ENCODE peak calls at places on chromosomes 16 and 17, in eight cellular contexts. H is tibial artery, L is AG09309, W is A673, G is bronchial epithelial cell, P is colonic mucosa, X is GM12865, O is HCT116. R is an unnamed sample.

GRCh38 chr16:10088380-10088793 is 93.8 kb downstream of the GRIN2A start:
- DNase-seq in H (no peak), L (no peak), W (no peak), G (no peak), P (no peak), X (no peak), O (no peak), R (no peak)

GRCh38 chr16:70801611-70802010 is 653 bp upstream of the VAC14 start:
- DNase-seq in H (no peak), L (no peak), W (no peak), G (no peak), P (no peak), X (no peak), O (no peak), R (no peak)

GRCh38 chr16:72736074-72736473 is 311.9 kb downstream of the ZFHX3 start:
- DNase-seq in H (no peak), L (no peak), W (no peak), G (no peak), P (no peak), X (no peak), O (no peak), R (no peak)

GRCh38 chr16:73949574-73950348 is 346.9 kb upstream of the PSMD7 start:
- DNase-seq in H (no peak), L (peak; percentile 96), W (peak; percentile 65), G (peak; percentile 83), P (no peak), X (no peak), O (no peak), R (peak; percentile 75)

GRCh38 chr17:77382966-77383612 is 242.3 kb downstream of the SEC14L1 start:
- DNase-seq in H (no peak), L (no peak), W (no peak), G (peak; percentile 29), P (no peak), X (no peak), O (no peak), R (peak; percentile 81)

GRCh38 chr16:12267491-12267890 is 291.0 kb downstream of the SNX29 start:
- DNase-seq in H (no peak), L (no peak), W (no peak), G (no peak), P (no peak), X (no peak), O (no peak), R (no peak)

GRCh38 chr17:39236981-39237441 is 11.3 kb upstream of the STAC2 start:
- DNase-seq in H (peak; percentile 48), L (no peak), W (no peak), G (no peak), P (no peak), X (no peak), O (no peak), R (no peak)

GRCh38 chr17:58136669-58137279 is 11.4 kb upstream of the OR4D1 start:
- DNase-seq in H (no peak), L (no peak), W (peak; percentile 41), G (peak; percentile 26), P (no peak), X (no peak), O (peak; percentile 54), R (peak; percentile 34)

GRCh38 chr16:53922805-53923645 is 219.1 kb downstream of the FTO start:
- DNase-seq in H (no peak), L (no peak), W (peak; percentile 66), G (no peak), P (no peak), X (no peak), O (no peak), R (no peak)

GRCh38 chr16:1154291-1154886 is 1.5 kb downstream of the CACNA1H start:
- DNase-seq in H (peak; percentile 89), L (no peak), W (no peak), G (no peak), P (no peak), X (no peak), O (no peak), R (no peak)

GRCh38 chr16:56643833-56644232 is 5.4 kb downstream of the MT1A start:
- DNase-seq in H (no peak), L (no peak), W (no peak), G (no peak), P (no peak), X (no peak), O (no peak), R (no peak)

GRCh38 chr17:20226814-20227482 is 217.8 kb downstream of the SPECC1 start:
- DNase-seq in H (peak; percentile 91), L (peak; percentile 48), W (peak; percentile 84), G (peak; percentile 57), P (peak; percentile 78), X (peak; percentile 76), O (peak; percentile 34), R (peak; percentile 50)

GRCh38 chr16:72198021-72198420 is 26.1 kb upstream of the PMFBP1 start:
- DNase-seq in H (no peak), L (peak; percentile 76), W (peak; percentile 38), G (no peak), P (no peak), X (no peak), O (no peak), R (peak; percentile 96)

GRCh38 chr17:71764507-71764906 is 356.3 kb upstream of the SOX9 start:
- DNase-seq in H (no peak), L (no peak), W (peak; percentile 19), G (no peak), P (peak; percentile 30), X (peak; percentile 69), O (peak; percentile 62), R (no peak)
- TF ChIP-seq CTCF in H (no peak), L (peak; percentile 32), W (peak; percentile 44), G (peak; percentile 59), P (peak; percentile 26), X (peak; percentile 66), O (peak; percentile 92), R (no peak)

DNA sequence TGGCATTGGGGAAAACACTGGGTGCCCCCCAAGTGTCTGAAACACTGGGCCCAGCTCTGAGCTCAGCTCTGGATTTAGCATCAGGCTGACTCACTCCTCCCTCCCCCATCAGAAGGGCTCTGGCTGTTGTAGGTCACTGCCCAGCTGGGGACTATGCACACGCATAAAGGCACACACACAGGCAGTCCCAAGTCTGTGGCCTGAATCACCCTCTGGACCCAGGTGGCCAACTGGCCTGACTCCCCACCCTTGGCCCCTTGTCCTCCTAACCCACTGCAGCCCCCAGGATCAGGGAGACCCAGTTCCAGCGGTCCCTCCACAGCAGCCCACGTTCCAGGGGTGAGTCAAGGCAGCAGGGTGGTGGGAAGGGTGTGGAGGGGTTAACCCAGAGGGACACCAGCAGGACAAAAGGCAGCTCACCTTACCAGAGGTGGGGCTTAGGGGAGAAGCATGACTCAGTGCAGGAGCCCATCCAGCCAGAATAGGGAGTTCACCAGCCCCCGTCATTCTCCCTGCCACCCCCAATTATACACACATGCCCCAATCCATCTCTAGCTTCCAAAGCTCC is 47.0 kb downstream of the MYO18A start:
- DNase-seq in H (peak; percentile 91), L (no peak), W (no peak), G (no peak), P (no peak), X (no peak), O (no peak), R (peak; percentile 92)
- H3K4me3 ChIP-seq in H (no peak overlapping the region), L (no peak overlapping the region), W (no peak overlapping the region), G (no peak overlapping the region), P (no peak overlapping the region), X (no peak overlapping the region), O (peak overlapping the region; percentile 24), R (no peak overlapping the region)

GRCh38 chr16:17972460-17972943 is 364.0 kb downstream of the NPIPA8 start:
- DNase-seq in H (no peak), L (no peak), W (no peak), G (no peak), P (no peak), X (no peak), O (no peak), R (no peak)

GRCh38 chr16:17970366-17970765 is 366.2 kb downstream of the NPIPA8 start:
- DNase-seq in H (no peak), L (no peak), W (no peak), G (no peak), P (no peak), X (no peak), O (no peak), R (no peak)

GRCh38 chr16:17965131-17965530 is 371.4 kb downstream of the NPIPA8 start:
- DNase-seq in H (no peak), L (no peak), W (no peak), G (no peak), P (no peak), X (no peak), O (no peak), R (no peak)

DNA sequence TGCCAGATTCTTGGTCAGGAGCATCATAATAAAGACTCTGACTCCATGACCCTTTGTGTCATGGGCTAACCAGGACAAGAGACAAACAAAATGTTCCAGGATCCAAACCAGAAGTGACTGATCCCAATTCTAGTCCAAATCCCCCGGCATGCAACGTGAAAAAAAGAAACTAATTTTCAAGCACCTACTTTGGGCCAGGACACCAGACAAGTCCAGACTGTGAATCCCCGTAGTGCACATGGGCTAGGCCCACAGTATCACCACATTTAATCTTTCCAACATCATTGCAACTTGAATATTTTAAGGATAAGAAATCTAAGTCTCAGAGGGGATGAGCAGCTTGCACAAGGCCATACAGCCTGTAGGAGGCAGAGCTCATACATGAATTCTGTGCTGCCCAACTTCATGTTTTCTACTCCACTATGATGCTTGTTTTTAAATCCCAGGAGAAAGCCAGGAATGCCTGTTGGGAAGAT is 365.7 kb downstream of the NPIPA8 start:
- DNase-seq in H (peak; percentile 69), L (no peak), W (no peak), G (no peak), P (no peak), X (no peak), O (no peak), R (no peak)
- TF ChIP-seq CTCF in H (no peak), L (no peak), W (no peak), G (no peak), P (no peak), X (no peak), O (peak; percentile 36), R (no peak)

GRCh38 chr16:88897696-88898425 is 31.4 kb upstream of the PABPN1L start:
- DNase-seq in H (no peak), L (no peak), W (no peak), G (no peak), P (no peak), X (no peak), O (no peak), R (no peak)

GRCh38 chr16:88893127-88893968 is 26.9 kb upstream of the PABPN1L start:
- DNase-seq in H (no peak), L (no peak), W (no peak), G (no peak), P (no peak), X (no peak), O (no peak), R (no peak)

GRCh38 chr16:88896238-88897065 is 30.0 kb upstream of the PABPN1L start:
- DNase-seq in H (no peak), L (no peak), W (no peak), G (no peak), P (no peak), X (no peak), O (no peak), R (no peak)

GRCh38 chr16:88894681-88895300 is 28.3 kb upstream of the PABPN1L start:
- DNase-seq in H (no peak), L (no peak), W (no peak), G (no peak), P (no peak), X (no peak), O (no peak), R (no peak)

DNA sequence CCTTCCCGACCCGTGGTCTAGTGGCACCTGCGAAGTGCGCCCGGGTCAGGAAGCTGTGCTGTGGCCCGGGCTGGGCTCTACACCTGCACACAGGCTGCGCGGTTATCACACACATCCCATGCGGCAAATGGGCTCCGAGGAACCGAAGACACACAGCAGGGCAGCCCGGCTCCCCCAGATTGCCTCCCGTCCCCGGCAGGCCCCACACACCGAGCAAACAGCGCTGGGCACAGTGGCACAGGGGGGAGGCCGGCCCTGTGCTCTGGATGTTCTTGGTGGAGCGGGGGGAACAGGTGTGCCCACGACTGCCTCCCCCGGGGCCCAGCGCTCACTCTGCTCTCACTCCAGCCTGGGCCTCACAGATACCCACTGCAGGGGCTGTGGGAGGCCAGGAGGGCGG is 28.9 kb upstream of the PABPN1L start:
- DNase-seq in H (no peak), L (no peak), W (no peak), G (no peak), P (no peak), X (no peak), O (no peak), R (no peak)
- H3K4me3 ChIP-seq in H (no peak overlapping the region), L (no peak overlapping the region), W (no peak overlapping the region), G (no peak overlapping the region), P (no peak overlapping the region), X (no peak overlapping the region), O (no peak overlapping the region), R (no peak overlapping the region)

R was measured in foreskin fibroblast.